ENCODE peak calls at places on chromosomes 4 and X, in six cellular contexts. One of them, this sample, is unnamed.

GRCh38 chr4:42616576-42616975 is 40.3 kb downstream of the ATP8A1 start:
- DNase-seq in tibial artery: no peak
- DNase-seq in activated CD8-positive, alpha-beta memory T cell treated with anti-CD3 and anti-CD28 coated beads for 48 hours: no peak
- DNase-seq in Right ventricle myocardium inferior: no peak
- DNase-seq in CD8-positive, alpha-beta T cell: no peak
- DNase-seq in mesenteric fat pad: no peak
- DNase-seq in this sample: no peak

GRCh38 chrX:132373610-132374009 is 115.2 kb downstream of the MBNL3 start:
- DNase-seq in tibial artery: no peak
- DNase-seq in activated CD8-positive, alpha-beta memory T cell treated with anti-CD3 and anti-CD28 coated beads for 48 hours: no peak
- DNase-seq in Right ventricle myocardium inferior: no peak
- DNase-seq in CD8-positive, alpha-beta T cell: no peak
- DNase-seq in mesenteric fat pad: no peak
- DNase-seq in this sample: no peak

GRCh38 chr4:138255917-138256597 is 13.9 kb upstream of the SLC7A11 start:
- DNase-seq in tibial artery: no peak
- DNase-seq in activated CD8-positive, alpha-beta memory T cell treated with anti-CD3 and anti-CD28 coated beads for 48 hours: no peak
- DNase-seq in Right ventricle myocardium inferior: no peak
- DNase-seq in CD8-positive, alpha-beta T cell: no peak
- DNase-seq in mesenteric fat pad: no peak
- DNase-seq in this sample: no peak

GRCh38 chrX:46811101-46811500 is 25.7 kb upstream of the RP2 start:
- DNase-seq in tibial artery: no peak
- DNase-seq in activated CD8-positive, alpha-beta memory T cell treated with anti-CD3 and anti-CD28 coated beads for 48 hours: no peak
- DNase-seq in Right ventricle myocardium inferior: no peak
- DNase-seq in CD8-positive, alpha-beta T cell: no peak
- DNase-seq in mesenteric fat pad: no peak
- DNase-seq in this sample: no peak

GRCh38 chr4:42482516-42483327 is 85.4 kb downstream of the SHISA3 start:
- DNase-seq in tibial artery: no peak
- DNase-seq in activated CD8-positive, alpha-beta memory T cell treated with anti-CD3 and anti-CD28 coated beads for 48 hours: no peak
- DNase-seq in Right ventricle myocardium inferior: no peak
- DNase-seq in CD8-positive, alpha-beta T cell: no peak
- DNase-seq in mesenteric fat pad: no peak
- DNase-seq in this sample: no peak

GRCh38 chr4:77310931-77311330 is 153.9 kb downstream of the CCNG2 start:
- DNase-seq in tibial artery: no peak
- DNase-seq in activated CD8-positive, alpha-beta memory T cell treated with anti-CD3 and anti-CD28 coated beads for 48 hours: no peak
- DNase-seq in Right ventricle myocardium inferior: peak
- DNase-seq in CD8-positive, alpha-beta T cell: no peak
- DNase-seq in mesenteric fat pad: no peak
- DNase-seq in this sample: no peak

GRCh38 chr4:181046809-181047208 is 1196.4 kb upstream of the TENM3 start:
- DNase-seq in tibial artery: no peak
- DNase-seq in activated CD8-positive, alpha-beta memory T cell treated with anti-CD3 and anti-CD28 coated beads for 48 hours: no peak
- DNase-seq in Right ventricle myocardium inferior: no peak
- DNase-seq in CD8-positive, alpha-beta T cell: no peak
- DNase-seq in mesenteric fat pad: no peak
- DNase-seq in this sample: no peak

GRCh38 chr4:135411251-135411650 is 1209.7 kb upstream of the PABPC4L start:
- DNase-seq in tibial artery: no peak
- DNase-seq in activated CD8-positive, alpha-beta memory T cell treated with anti-CD3 and anti-CD28 coated beads for 48 hours: no peak
- DNase-seq in Right ventricle myocardium inferior: no peak
- DNase-seq in CD8-positive, alpha-beta T cell: no peak
- DNase-seq in mesenteric fat pad: no peak
- DNase-seq in this sample: no peak

This sample was measured in ureter.